ENCODE peak calls at places on chromosomes 2 and 18, in five cellular contexts. H, D, I, J and M are unnamed samples.

GRCh38 chr2:170396799-170397459 is 219.0 kb downstream of the MYO3B start:
- DNase-seq in J (no peak), H (peak; percentile 4), I (peak; percentile 63), D (peak; percentile 43), M (no peak)

GRCh38 chr2:223328578-223328977 is 273.6 kb downstream of the SCG2 start:
- DNase-seq in H (no peak), J (no peak), D (no peak), I (no peak), M (no peak)

GRCh38 chr18:75727479-75727878 is 300.0 kb upstream of the SMIM21 start:
- DNase-seq in J (no peak), I (peak; percentile 35), H (peak; percentile 30), D (peak; percentile 2), M (peak; percentile 1)

GRCh38 chr2:231200805-231201474 is 2.5 kb downstream of the ARMC9 start:
- DNase-seq in D (no peak), J (no peak), I (peak; percentile 85), H (peak; percentile 63), M (no peak)

GRCh38 chr2:9832586-9832985 is 10.7 kb upstream of the TAF1B start:
- DNase-seq in D (no peak), I (no peak), H (peak; percentile 63), J (no peak), M (no peak)

GRCh38 chr2:118814368-118814767 is 33.1 kb downstream of the EN1 start:
- DNase-seq in D (no peak), I (no peak), H (no peak), J (no peak), M (no peak)

GRCh38 chr2:101064868-101065549 is 62.9 kb downstream of the RPL31 start:
- DNase-seq in H (peak; percentile 41), J (no peak), I (peak; percentile 91), D (peak; percentile 98), M (no peak)

GRCh38 chr18:48183613-48184012 is 225.6 kb downstream of the ZBTB7C start:
- DNase-seq in J (no peak), D (no peak), H (no peak), I (no peak), M (no peak)

GRCh38 chr2:219505585-219505984 is 6.9 kb downstream of the GMPPA start:
- DNase-seq in J (no peak), H (no peak), I (no peak), D (no peak), M (no peak)

GRCh38 chr18:79366177-79367094 is 29.3 kb upstream of the NFATC1 start:
- DNase-seq in I (no peak), J (no peak), D (no peak), H (peak; percentile 95), M (no peak)

GRCh38 chr2:169714699-169715098 is 18.9 kb upstream of the KLHL23 start:
- DNase-seq in H (no peak), I (peak; percentile 61), D (no peak), J (no peak), M (no peak)

GRCh38 chr2:128260239-128261138 is 58.2 kb downstream of the HS6ST1 start:
- DNase-seq in D (peak; percentile 86), I (peak; percentile 32), J (no peak), H (peak; percentile 81), M (no peak)

GRCh38 chr2:232628466-232629200 is 4.8 kb upstream of the EFHD1 start:
- DNase-seq in J (no peak), I (no peak), D (no peak), H (no peak), M (no peak)

GRCh38 chr2:104938226-104938941 is 84.5 kb downstream of the POU3F3 start:
- DNase-seq in D (no peak), H (no peak), J (peak; percentile 35), I (no peak), M (no peak)

GRCh38 chr18:54381640-54382039 is 23.9 kb downstream of the C18orf54 start:
- DNase-seq in J (no peak), D (no peak), H (no peak), I (no peak), M (no peak)

GRCh38 chr2:225124311-225124832 is 82.1 kb upstream of the DOCK10 start:
- DNase-seq in J (no peak), D (no peak), H (peak; percentile 21), I (peak; percentile 57), M (no peak)

GRCh38 chr2:4445821-4446220 is 742.4 kb downstream of the DCDC2C start:
- DNase-seq in I (no peak), J (no peak), H (no peak), D (no peak), M (no peak)

GRCh38 chr2:234905547-234906260 is 46.1 kb upstream of the SH3BP4 start:
- DNase-seq in J (no peak), H (peak; percentile 57), I (no peak), D (no peak), M (no peak)

GRCh38 chr2:10405441-10405840 is 42.7 kb downstream of the ODC1 start:
- DNase-seq in J (no peak), I (peak; percentile 98), H (peak; percentile 95), D (no peak), M (no peak)

GRCh38 chr2:165839610-165840009 is 45.6 kb upstream of the GALNT3 start:
- DNase-seq in D (no peak), H (peak; percentile 81), I (peak; percentile 73), J (no peak), M (no peak)

GRCh38 chr18:9437049-9437448 is 38.3 kb upstream of the RALBP1 start:
- DNase-seq in J (no peak), D (no peak), I (no peak), H (peak; percentile 66), M (no peak)

GRCh38 chr2:165369131-165369935 is 100.2 kb upstream of the CSRNP3 start:
- DNase-seq in D (no peak), J (no peak), I (no peak), H (no peak), M (no peak)

GRCh38 chr2:138182913-138183312 is 218.6 kb downstream of the HNMT start:
- DNase-seq in D (no peak), J (no peak), H (no peak), I (no peak), M (no peak)

GRCh38 chr2:52258038-52258437 is 1226.1 kb upstream of the NRXN1 start:
- DNase-seq in D (no peak), H (no peak), J (no peak), I (no peak), M (no peak)

GRCh38 chr2:183037660-183038340 is 457 bp downstream of the NCKAP1 start:
- DNase-seq in J (peak; percentile 21), H (no peak), I (peak; percentile 22), D (peak; percentile 27), M (no peak)

GRCh38 chr2:85605406-85606115 is 3.1 kb upstream of the TMEM150A start:
- DNase-seq in J (no peak), I (no peak), D (peak; percentile 87), H (peak; percentile 94), M (no peak)

GRCh38 chr2:127197475-127198385 is 22.4 kb downstream of the CYP27C1 start:
- DNase-seq in I (peak; percentile 85), H (peak; percentile 50), D (peak; percentile 71), J (peak; percentile 56), M (peak; percentile 16)

GRCh38 chr2:177478029-177478428 is 85.5 kb downstream of the AGPS start:
- DNase-seq in J (no peak), D (no peak), I (no peak), H (no peak), M (no peak)

GRCh38 chr18:49613141-49613641 is 51.3 kb downstream of the LIPG start:
- DNase-seq in J (no peak), D (no peak), H (no peak), I (no peak), M (no peak)

GRCh38 chr2:105296017-105296611 is 33.4 kb downstream of the TGFBRAP1 start:
- DNase-seq in D (no peak), I (no peak), H (no peak), J (no peak), M (no peak)

GRCh38 chr2:64141711-64142405 is 2.4 kb downstream of the PELI1 start:
- DNase-seq in H (peak; percentile 28), I (no peak), D (no peak), J (no peak), M (no peak)

GRCh38 chr2:238462782-238463396 is 36.2 kb downstream of the ASB1 start:
- DNase-seq in D (peak; percentile 77), I (peak; percentile 73), H (peak; percentile 58), J (no peak), M (peak; percentile 16)

GRCh38 chr2:176752295-176752694 is 460.3 kb upstream of the HNRNPA3 start:
- DNase-seq in I (no peak), H (no peak), D (no peak), J (no peak), M (no peak)

GRCh38 chr2:218125095-218125494 is 733 bp upstream of the CXCR2 start:
- DNase-seq in J (no peak), D (no peak), I (no peak), H (peak; percentile 4), M (no peak)

GRCh38 chr2:96291751-96292150 is 13.6 kb downstream of the SNRNP200 start:
- DNase-seq in J (no peak), I (no peak), D (no peak), H (no peak), M (no peak)

GRCh38 chr2:96301897-96302296 is 3.4 kb downstream of the SNRNP200 start:
- DNase-seq in I (no peak), J (no peak), H (no peak), D (no peak), M (no peak)

DNA sequence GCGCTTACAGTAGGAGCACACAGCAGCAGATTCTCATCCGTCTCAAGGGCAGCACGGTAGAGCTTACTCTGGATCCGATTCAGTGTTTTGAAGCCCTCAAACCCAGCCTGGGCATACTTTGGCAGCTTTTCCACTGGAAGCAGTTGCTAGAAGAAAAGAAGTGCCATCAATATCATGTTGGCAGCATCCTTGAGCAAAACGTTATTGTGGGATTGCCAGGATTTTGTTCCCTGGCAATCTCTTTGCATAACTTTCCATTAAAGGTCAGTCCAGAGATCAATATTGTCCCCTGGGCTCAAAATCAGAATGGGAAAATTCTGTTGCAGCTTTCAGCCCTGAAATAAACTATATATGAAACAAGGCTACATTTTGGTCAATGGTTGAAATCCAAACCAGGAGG is 8.4 kb downstream of the SNRNP200 start:
- DNase-seq in I (no peak), H (no peak), J (no peak), D (no peak), M (no peak)
- H3K36me3 ChIP-seq in I (peaks cover 89% of the 10 kb centered on the region), H (peaks cover 67% of the 10 kb centered on the region), J (peaks cover 100% of the 10 kb centered on the region), D (peaks cover 61% of the 10 kb centered on the region), M (peaks cover 61% of the 10 kb centered on the region)

GRCh38 chr2:20618886-20619521 is 31.9 kb downstream of the HS1BP3 start:
- DNase-seq in H (no peak), I (no peak), D (no peak), J (no peak), M (no peak)
- H3K4me1 ChIP-seq in H (peaks cover 25% of the 10 kb centered on the region), I (peaks cover 22% of the 10 kb centered on the region), D (peaks cover 57% of the 10 kb centered on the region), J (peaks cover 47% of the 10 kb centered on the region), M (no peaks in the 10 kb centered on the region)

GRCh38 chr2:96847586-96847985 is 3.8 kb upstream of the ANKRD23 start:
- DNase-seq in D (no peak), J (no peak), I (no peak), H (no peak), M (no peak)
- H3K36me3 ChIP-seq in D (peaks cover 8% of the 10 kb centered on the region), J (peaks cover 60% of the 10 kb centered on the region), I (peaks cover 11% of the 10 kb centered on the region), H (peaks cover 21% of the 10 kb centered on the region), M (peaks cover 53% of the 10 kb centered on the region)

DNA sequence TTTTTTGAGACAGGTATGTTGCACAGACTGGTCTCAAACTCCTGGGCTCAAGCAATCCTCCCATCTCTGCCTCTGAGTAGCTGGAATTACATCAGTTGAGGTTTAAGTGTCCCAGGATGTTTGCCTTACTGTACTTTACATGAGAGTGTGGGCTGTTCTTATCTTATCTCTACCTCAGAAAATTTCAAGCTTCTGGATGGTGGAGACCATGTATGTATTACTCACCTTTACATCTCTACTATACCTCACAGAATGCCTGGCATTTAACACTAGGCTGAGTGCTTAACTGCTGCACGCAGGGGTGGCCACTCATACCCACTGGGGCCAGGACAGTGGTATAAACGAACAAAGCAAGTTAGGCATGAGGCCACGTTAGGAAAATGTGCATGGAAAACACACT is 272.0 kb upstream of the RAB12 start:
- DNase-seq in D (no peak), I (no peak), J (no peak), H (peak; percentile 12), M (no peak)
- H3K4me1 ChIP-seq in D (peaks cover 33% of the 10 kb centered on the region), I (peaks cover 22% of the 10 kb centered on the region), J (peaks cover 7% of the 10 kb centered on the region), H (peaks cover 9% of the 10 kb centered on the region), M (no peaks in the 10 kb centered on the region)